ENCODE peak calls at places on chromosome 1, in nine cellular contexts. Q, U, C, X, K, O, R, T and N are unnamed samples.

GRCh38 chr1:219292989-219293388 is 119.3 kb downstream of the LYPLAL1 start:
- DNase-seq in Q (no peak), U (no peak), C (no peak), X (no peak), K (no peak), O (no peak), R (no peak), T (no peak), N (no peak)

GRCh38 chr1:12184008-12184681 is 17.4 kb downstream of the TNFRSF1B start:
- DNase-seq in Q (peak; percentile 90), U (peak; percentile 85), C (peak; percentile 83), X (peak; percentile 35), K (no peak), O (no peak), R (peak; percentile 66), T (peak; percentile 88), N (peak; percentile 85)

GRCh38 chr1:9352364-9353140 is 59.9 kb downstream of the SPSB1 start:
- DNase-seq in Q (no peak), U (no peak), C (no peak), X (no peak), K (no peak), O (no peak), R (no peak), T (no peak), N (no peak)

GRCh38 chr1:43979528-43980254 is 681 bp downstream of the B4GALT2 start:
- DNase-seq in Q (peak; percentile 58), U (peak; percentile 41), C (peak; percentile 74), X (peak; percentile 77), K (peak; percentile 34), O (no peak), R (peak; percentile 35), T (peak; percentile 53), N (peak; percentile 68)

GRCh38 chr1:219189021-219189824 is 15.5 kb downstream of the LYPLAL1 start:
- DNase-seq in Q (no peak), U (peak; percentile 83), C (no peak), X (no peak), K (peak; percentile 60), O (no peak), R (no peak), T (no peak), N (no peak)

GRCh38 chr1:59446257-59446901 is 149.5 kb downstream of the FGGY start:
- DNase-seq in Q (no peak), U (peak; percentile 86), C (no peak), X (no peak), K (peak; percentile 86), O (no peak), R (peak; percentile 91), T (no peak), N (no peak)

GRCh38 chr1:40226187-40226586 is 21.6 kb upstream of the TMCO2 start:
- DNase-seq in Q (no peak), U (no peak), C (no peak), X (no peak), K (no peak), O (no peak), R (no peak), T (no peak), N (no peak)

GRCh38 chr1:153749408-153750005 is 21.7 kb downstream of the INTS3 start:
- DNase-seq in Q (peak; percentile 91), U (peak; percentile 80), C (peak; percentile 88), X (peak; percentile 71), K (peak; percentile 65), O (peak; percentile 82), R (peak; percentile 75), T (peak; percentile 86), N (peak; percentile 83)

GRCh38 chr1:147897030-147897756 is 5.4 kb upstream of the GJA8 start:
- DNase-seq in Q (no peak), U (no peak), C (no peak), X (no peak), K (no peak), O (no peak), R (no peak), T (no peak), N (no peak)

GRCh38 chr1:218886472-218886871 is 287.2 kb upstream of the LYPLAL1 start:
- DNase-seq in Q (peak; percentile 61), U (peak; percentile 47), C (no peak), X (no peak), K (no peak), O (no peak), R (peak; percentile 32), T (peak; percentile 40), N (no peak)

GRCh38 chr1:176987016-176987415 is 177.5 kb downstream of the ASTN1 start:
- DNase-seq in Q (no peak), U (peak; percentile 1), C (no peak), X (no peak), K (peak; percentile 81), O (no peak), R (no peak), T (no peak), N (no peak)

GRCh38 chr1:10324627-10325026 is 74.2 kb upstream of the PGD start:
- DNase-seq in Q (no peak), U (no peak), C (no peak), X (no peak), K (no peak), O (no peak), R (no peak), T (no peak), N (no peak)

GRCh38 chr1:209989525-209989924 is 51.5 kb downstream of the SYT14 start:
- DNase-seq in Q (no peak), U (peak; percentile 34), C (no peak), X (no peak), K (peak; percentile 44), O (peak; percentile 3), R (no peak), T (no peak), N (no peak)

GRCh38 chr1:177858222-177858894 is 111.5 kb downstream of the SEC16B start:
- DNase-seq in Q (no peak), U (peak; percentile 59), C (peak; percentile 7), X (no peak), K (no peak), O (no peak), R (no peak), T (no peak), N (no peak)

GRCh38 chr1:201461783-201462441 is 7.1 kb downstream of the PHLDA3 start:
- DNase-seq in Q (peak; percentile 84), U (peak; percentile 99), C (peak; percentile 60), X (no peak), K (peak; percentile 99), O (no peak), R (peak; percentile 98), T (peak; percentile 93), N (peak; percentile 56)

GRCh38 chr1:52385376-52385775 is 18.8 kb downstream of the ORC1 start:
- DNase-seq in Q (no peak), U (no peak), C (no peak), X (no peak), K (no peak), O (no peak), R (no peak), T (no peak), N (no peak)

GRCh38 chr1:94068096-94068830 is 52.7 kb downstream of the ABCA4 start:
- DNase-seq in Q (no peak), U (peak; percentile 76), C (peak; percentile 80), X (peak; percentile 72), K (peak; percentile 60), O (no peak), R (peak; percentile 79), T (no peak), N (no peak)

GRCh38 chr1:7795406-7795805 is 11.3 kb downstream of the PER3 start:
- DNase-seq in Q (no peak), U (no peak), C (no peak), X (no peak), K (no peak), O (no peak), R (no peak), T (no peak), N (no peak)
- H3K36me3 ChIP-seq in Q (peaks cover 27% of the 10 kb centered on the region), U (peaks cover 20% of the 10 kb centered on the region), C (no peaks in the 10 kb centered on the region), X (no peaks in the 10 kb centered on the region), K (no peaks in the 10 kb centered on the region), O (no peaks in the 10 kb centered on the region), R (no peaks in the 10 kb centered on the region), T (peaks cover 9% of the 10 kb centered on the region), N (no peaks in the 10 kb centered on the region)

DNA sequence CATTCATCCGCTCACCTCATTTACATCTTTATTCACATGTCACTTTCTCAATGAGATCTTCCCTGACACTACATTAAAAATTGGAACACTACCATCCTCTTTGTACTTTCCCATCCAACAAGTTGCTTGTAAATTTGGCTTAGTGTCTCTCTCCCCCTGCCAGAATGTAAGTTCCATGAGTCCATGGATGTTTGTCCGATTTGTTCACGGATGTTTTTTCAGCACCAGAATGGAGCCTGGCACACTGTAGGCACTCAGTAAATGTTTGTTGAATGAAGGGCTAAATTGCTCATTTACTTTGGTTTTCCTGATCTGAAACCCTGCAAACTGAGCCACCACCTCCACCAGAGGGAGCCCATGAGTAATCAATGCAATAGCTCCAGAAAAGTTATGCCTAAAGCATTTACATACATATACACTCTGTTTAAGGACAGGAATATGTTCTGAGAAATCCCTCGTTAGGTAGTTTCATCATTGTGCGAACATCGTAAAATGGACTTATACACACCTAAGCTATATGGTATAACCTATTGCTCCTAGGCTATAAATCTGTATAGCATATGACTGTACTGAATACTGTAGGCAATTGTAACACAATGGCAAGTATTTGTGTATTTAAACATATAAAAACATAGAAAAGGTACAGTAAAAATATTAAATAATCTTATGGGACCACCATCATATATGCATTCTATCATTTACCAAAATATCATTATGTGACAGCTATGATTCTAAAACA is 2.8 kb upstream of the EYA3 start:
- DNase-seq in Q (peak; percentile 34), U (peak; percentile 72), C (peak; percentile 81), X (peak; percentile 24), K (peak; percentile 68), O (peak; percentile 87), R (peak; percentile 79), T (peak; percentile 54), N (peak; percentile 79)
- TF ChIP-seq CTCF in Q (peak; percentile 80), U (peak; percentile 92), C (peak; percentile 50), X (peak; percentile 73), K (peak; percentile 73), O (peak; percentile 99), R (peak; percentile 93), T (peak; percentile 83), N (peak; percentile 71)

DNA sequence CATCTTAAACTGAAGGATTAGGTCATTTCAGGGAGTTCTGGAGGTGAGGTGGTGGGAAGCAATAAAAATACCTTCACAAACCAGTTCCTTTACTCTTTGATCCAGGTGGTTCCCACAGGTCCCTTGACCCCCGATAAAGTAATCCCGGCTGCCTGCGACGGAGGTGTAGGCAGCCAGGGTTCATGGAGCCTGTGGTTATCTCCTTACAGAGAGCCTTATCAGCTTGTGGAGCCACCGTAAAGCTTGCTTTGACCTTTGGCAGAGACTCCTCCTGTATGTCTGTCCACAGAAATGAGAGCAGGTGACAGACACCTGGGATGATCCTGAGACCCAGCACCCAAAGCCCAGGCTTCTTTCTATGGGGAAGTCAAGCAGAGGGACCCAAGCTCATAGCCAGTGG is 243.4 kb downstream of the KIF26B start:
- DNase-seq in Q (no peak), U (no peak), C (no peak), X (no peak), K (no peak), O (no peak), R (no peak), T (no peak), N (no peak)
- H3K4me3 ChIP-seq in Q (no peak overlapping the region), U (no peak overlapping the region), C (no peak overlapping the region), X (no peak overlapping the region), K (no peak overlapping the region), O (no peak overlapping the region), R (no peak overlapping the region), T (no peak overlapping the region), N (no peak overlapping the region)

DNA sequence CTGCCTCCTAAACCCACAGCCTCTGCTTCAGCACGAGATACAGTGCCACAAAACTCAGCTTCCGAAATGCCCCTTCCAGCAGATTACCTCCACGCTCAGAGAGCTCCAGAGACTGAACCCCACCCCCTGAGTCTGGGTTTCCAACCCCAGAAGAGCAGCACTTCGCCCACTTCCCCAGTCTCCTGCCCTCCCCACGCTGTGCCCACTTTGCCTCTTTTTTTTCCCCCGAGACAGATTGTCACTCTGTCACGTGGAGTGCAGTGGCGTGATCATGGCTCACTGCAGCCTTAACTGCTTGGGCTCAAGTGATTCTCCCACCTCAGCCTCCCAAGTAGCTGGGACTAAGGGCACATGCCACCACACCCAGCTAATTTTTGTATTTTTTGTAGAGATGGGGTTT is 10.1 kb downstream of the ICMT start:
- DNase-seq in Q (no peak), U (no peak), C (no peak), X (no peak), K (no peak), O (no peak), R (no peak), T (no peak), N (no peak)
- H3K36me3 ChIP-seq in Q (peaks cover 34% of the 10 kb centered on the region), U (peaks cover 43% of the 10 kb centered on the region), C (no peaks in the 10 kb centered on the region), X (no peaks in the 10 kb centered on the region), K (peaks cover 13% of the 10 kb centered on the region), O (peaks cover 97% of the 10 kb centered on the region), R (peaks cover 21% of the 10 kb centered on the region), T (peaks cover 2% of the 10 kb centered on the region), N (no peaks in the 10 kb centered on the region)